ENCODE peak calls at places on chromosomes 11 and 22, in eight cellular contexts. H, R, O, S, B, K, Z and L are unnamed samples.

GRCh38 chr11:26947379-26947844 is 46.5 kb upstream of the FIBIN start:
- DNase-seq in H (no peak), R (no peak), Z (peak; percentile 99), B (no peak), K (peak; percentile 100), O (peak; percentile 76), S (peak; percentile 99), L (peak; percentile 98)

GRCh38 chr11:43508511-43508918 is 149.8 kb downstream of the TTC17 start:
- DNase-seq in K (peak; percentile 61), S (peak; percentile 4), O (no peak), B (no peak), Z (peak; percentile 41), R (no peak), H (no peak), L (peak; percentile 58)

GRCh38 chr22:30964858-30965257 is 3.7 kb downstream of the MORC2 start:
- DNase-seq in B (no peak), Z (no peak), H (no peak), O (no peak), R (no peak), S (no peak), K (no peak), L (no peak)

GRCh38 chr22:24407278-24407665 is 20.1 kb upstream of the ADORA2A start:
- DNase-seq in H (no peak), S (no peak), B (no peak), Z (no peak), K (no peak), R (no peak), O (no peak), L (no peak)

GRCh38 chr11:65150513-65151271 is 16.4 kb upstream of the SYVN1 start:
- DNase-seq in H (peak; percentile 83), B (no peak), R (peak; percentile 85), Z (peak; percentile 93), K (peak; percentile 86), O (peak; percentile 94), S (peak; percentile 34), L (peak; percentile 83)

GRCh38 chr22:32473388-32473952 is 1.1 kb upstream of the FBXO7 start:
- DNase-seq in K (peak; percentile 70), H (no peak), R (peak; percentile 80), S (peak; percentile 66), B (peak; percentile 69), O (no peak), Z (peak; percentile 65), L (peak; percentile 53)

GRCh38 chr22:22167791-22168189 is 76.8 kb upstream of the VPREB1 start:
- DNase-seq in O (no peak), R (peak; percentile 90), S (no peak), H (no peak), Z (no peak), B (peak; percentile 100), K (no peak), L (no peak)

GRCh38 chr22:20552450-20552894 is 45.1 kb downstream of the MED15 start:
- DNase-seq in B (no peak), K (peak; percentile 42), S (no peak), O (peak; percentile 94), R (no peak), H (peak; percentile 90), Z (peak; percentile 40), L (peak; percentile 90)

GRCh38 chr22:34416321-34416900 is 496.1 kb upstream of the LARGE1 start:
- DNase-seq in H (no peak), R (no peak), K (no peak), B (no peak), O (no peak), S (no peak), Z (no peak), L (no peak)

GRCh38 chr22:40533712-40534378 is 102.7 kb downstream of the MRTFA start:
- DNase-seq in K (peak; percentile 74), O (no peak), Z (peak; percentile 69), B (peak; percentile 89), R (peak; percentile 89), S (no peak), H (no peak), L (peak; percentile 67)

GRCh38 chr11:18706330-18707243 is 8.0 kb downstream of the TMEM86A start:
- DNase-seq in K (no peak), H (peak; percentile 57), O (peak; percentile 73), R (peak; percentile 69), S (no peak), Z (no peak), B (peak; percentile 51), L (peak; percentile 53)

GRCh38 chr11:8293171-8293570 is 29.5 kb upstream of the LMO1 start:
- DNase-seq in K (no peak), O (peak; percentile 44), B (no peak), S (no peak), R (no peak), H (no peak), Z (no peak), L (no peak)

GRCh38 chr22:35380013-35380412 is 883 bp upstream of the HMOX1 start:
- DNase-seq in K (peak; percentile 17), O (no peak), B (no peak), H (no peak), S (no peak), R (no peak), Z (no peak), L (peak; percentile 60)

GRCh38 chr11:35981581-35981980 is 37.7 kb downstream of the LDLRAD3 start:
- DNase-seq in Z (no peak), S (no peak), B (no peak), H (no peak), K (no peak), R (no peak), O (no peak), L (no peak)

GRCh38 chr11:116840224-116840745 is 2.9 kb upstream of the APOA1 start:
- DNase-seq in B (peak; percentile 25), K (peak; percentile 36), Z (no peak), H (no peak), O (no peak), R (peak; percentile 35), S (no peak), L (peak; percentile 72)

GRCh38 chr22:45335021-45335818 is 25.5 kb downstream of the FAM118A start:
- DNase-seq in K (no peak), R (no peak), H (peak; percentile 85), O (peak; percentile 70), B (no peak), S (no peak), Z (no peak), L (peak; percentile 54)

DNA sequence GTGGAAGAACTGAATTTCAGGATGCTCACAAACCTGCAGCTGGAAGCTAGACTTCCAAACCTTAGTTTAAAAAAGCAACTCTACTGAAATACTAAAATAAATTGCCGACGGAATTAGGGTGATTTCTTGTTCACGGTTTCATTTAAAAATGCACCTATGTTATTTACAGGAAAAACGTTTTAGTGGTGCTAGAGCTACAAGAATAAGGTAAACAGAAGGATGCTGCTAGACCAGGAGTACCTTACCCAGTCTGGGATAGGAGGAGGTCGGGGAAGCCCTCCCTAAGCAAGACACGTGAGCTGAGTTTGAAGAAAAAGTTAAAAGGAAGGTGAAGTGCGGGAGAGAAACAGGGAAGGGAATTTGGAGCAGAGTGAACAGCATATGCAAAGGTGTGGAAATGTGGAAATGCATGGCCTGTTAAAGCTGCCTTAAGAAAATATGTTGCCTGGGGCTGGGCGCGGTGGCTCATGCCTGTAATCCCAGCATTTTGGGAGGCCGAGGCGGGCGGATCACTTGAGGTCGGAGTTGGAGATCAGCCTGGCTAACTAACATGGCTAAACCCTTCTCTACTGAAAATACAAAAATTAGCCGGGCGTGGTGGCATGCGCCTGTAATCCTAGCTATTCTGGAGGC is 1.4 kb upstream of the FTH1 start:
- DNase-seq in S (no peak), Z (no peak), K (no peak), R (no peak), H (no peak), O (no peak), B (no peak), L (no peak)
- H3K4me3 ChIP-seq in S (peak overlapping the region; percentile 97), Z (peak overlapping the region; percentile 83), K (peak overlapping the region; percentile 62), R (peak overlapping the region; percentile 89), H (peak overlapping the region; percentile 97), O (peak overlapping the region; percentile 92), B (peak overlapping the region; percentile 99), L (peak overlapping the region; percentile 97)

GRCh38 chr11:63608353-63609345 is 5.6 kb downstream of the PLAAT3 start:
- DNase-seq in O (no peak), H (no peak), K (peak; percentile 66), R (peak; percentile 22), B (no peak), S (peak; percentile 78), Z (peak; percentile 83), L (no peak)
- H3K4me3 ChIP-seq in O (no peak overlapping the region), H (no peak overlapping the region), K (no peak overlapping the region), R (no peak overlapping the region), B (no peak overlapping the region), S (no peak overlapping the region), Z (no peak overlapping the region), L (no peak overlapping the region)

GRCh38 chr22:46584081-46584903 is 35.9 kb upstream of the GRAMD4 start:
- DNase-seq in R (no peak), Z (peak; percentile 32), B (no peak), H (peak; percentile 12), O (no peak), S (no peak), K (peak; percentile 48), L (no peak)
- H3K4me3 ChIP-seq in R (no peak overlapping the region), Z (no peak overlapping the region), B (no peak overlapping the region), H (no peak overlapping the region), O (no peak overlapping the region), S (peak overlapping the region; percentile 2), K (no peak overlapping the region), L (no peak overlapping the region)

GRCh38 chr22:50471197-50471847 is 3.5 kb downstream of the SBF1 start:
- DNase-seq in K (no peak), H (no peak), S (no peak), O (no peak), Z (no peak), B (no peak), R (no peak), L (no peak)

GRCh38 chr22:50467773-50468440 is 6.9 kb downstream of the SBF1 start:
- DNase-seq in H (no peak), S (no peak), Z (no peak), R (no peak), K (no peak), B (peak; percentile 55), O (no peak), L (no peak)

GRCh38 chr22:50468626-50469025 is 6.2 kb downstream of the SBF1 start:
- DNase-seq in Z (no peak), H (no peak), R (no peak), S (no peak), O (no peak), B (no peak), K (no peak), L (no peak)

GRCh38 chr22:50470491-50470890 is 4.3 kb downstream of the SBF1 start:
- DNase-seq in O (no peak), R (peak; percentile 53), B (peak; percentile 93), S (no peak), H (no peak), Z (no peak), K (no peak), L (no peak)

DNA sequence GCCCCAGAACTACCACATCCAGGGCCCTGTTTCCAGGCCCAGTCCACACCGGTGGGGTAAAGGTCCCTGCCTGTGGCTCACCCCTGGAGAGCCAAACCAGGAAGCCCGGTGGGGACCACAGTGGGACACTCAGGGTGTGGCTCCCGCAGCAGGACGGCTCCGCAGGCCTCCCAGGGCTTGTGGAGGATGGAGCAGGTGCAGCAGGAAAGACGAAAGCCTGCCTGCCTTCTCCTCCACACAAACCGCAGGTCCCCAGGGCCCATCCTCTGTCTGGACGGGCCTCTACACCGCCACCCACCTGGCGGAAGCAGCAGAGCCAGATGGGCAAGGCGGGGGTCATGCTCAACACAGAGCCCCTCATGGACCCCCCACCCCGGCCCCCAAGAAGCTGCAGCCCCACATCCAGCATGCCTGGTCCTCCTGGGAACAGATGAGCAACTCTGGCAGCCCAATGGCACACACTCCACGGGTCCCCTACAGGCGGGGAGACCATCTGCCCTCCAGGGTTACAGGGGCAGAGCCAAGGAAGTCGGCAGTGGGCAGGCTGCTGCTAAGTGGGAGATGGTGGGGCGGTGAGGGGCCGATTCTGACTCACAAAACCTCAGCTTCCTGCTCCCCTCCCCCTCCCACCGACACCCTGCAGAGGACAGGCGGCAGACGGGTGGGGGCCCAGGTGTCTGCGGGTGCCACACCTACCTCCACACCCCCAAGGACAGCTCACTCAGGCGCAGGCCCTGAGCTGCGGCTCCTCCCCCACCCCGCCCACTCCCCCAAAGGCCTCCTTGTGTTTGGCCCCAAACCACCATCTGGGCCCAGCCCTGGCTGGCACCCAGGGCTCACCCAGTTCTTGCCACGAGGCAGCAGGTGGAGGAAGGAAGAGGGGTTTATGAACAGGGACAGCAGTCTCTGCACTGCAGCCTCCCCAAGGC is 5.2 kb downstream of the SBF1 start:
- DNase-seq in R (peak; percentile 98), B (peak; percentile 98), K (peak; percentile 13), Z (peak; percentile 19), S (peak; percentile 8), H (peak; percentile 41), O (no peak), L (peak; percentile 64)
- H3K4me3 ChIP-seq in R (peak overlapping the region; percentile 32), B (peak overlapping the region; percentile 96), K (no peak overlapping the region), Z (no peak overlapping the region), S (no peak overlapping the region), H (no peak overlapping the region), O (no peak overlapping the region), L (no peak overlapping the region)